ENCODE peak calls at places on chromosome 12, in four cellular contexts. N is activated T-helper 2 cell treated with anti-CD3 and anti-CD28 coated beads, Interferon-gamma antibody, Interleukin-2, Interleukin-4, amounts not matched to agents 10 μg/mL and 5 μg/mL and 100 μg/mL, durations not matched to agents 14 hours and 24 hours and 36 hours; R is stimulated activated CD4-positive, alpha-beta T cell treated with anti-CD3 and anti-CD28 coated beads, Interleukin-4, amount 100 ng/mL, for 24 hours; O is stimulated activated CD8-positive, alpha-beta memory T cell treated with anti-CD3 and anti-CD28 coated beads, Interleukin-12 subunit alpha, Interleukin-12 subunit beta, amount 100 ng/mL, for 1 hour. B is an unnamed sample.

GRCh38 chr12:113369391-113369790 is 11.0 kb downstream of the PLBD2 start:
- DNase-seq in N (no peak), R (no peak), O (no peak), B (no peak)

GRCh38 chr12:623172-623864 is 39.9 kb downstream of the NINJ2 start:
- DNase-seq in N (no peak), R (no peak), O (no peak), B (no peak)

GRCh38 chr12:4355843-4356327 is 23.6 kb downstream of the FGF23 start:
- DNase-seq in N (peak; percentile 50), R (peak; percentile 52), O (no peak), B (no peak)

GRCh38 chr12:58481811-58482210 is 438.5 kb downstream of the LRIG3 start:
- DNase-seq in N (no peak), R (no peak), O (no peak), B (no peak)

GRCh38 chr12:43066471-43066870 is 476.9 kb upstream of the PRICKLE1 start:
- DNase-seq in N (no peak), R (no peak), O (no peak), B (no peak)

GRCh38 chr12:15011162-15011561 is 38.3 kb downstream of the PDE6H start:
- DNase-seq in N (no peak), R (no peak), O (no peak), B (no peak)

GRCh38 chr12:112815589-112816321 is 24.2 kb downstream of the RPH3A start:
- DNase-seq in N (no peak), R (no peak), O (no peak), B (no peak)

GRCh38 chr12:76341436-76342030 is 6.7 kb downstream of the BBS10 start:
- DNase-seq in N (no peak), R (no peak), O (no peak), B (no peak)

GRCh38 chr12:102008615-102009126 is 53.1 kb downstream of the WASHC3 start:
- DNase-seq in N (no peak), R (no peak), O (no peak), B (no peak)

GRCh38 chr12:20097561-20097960 is 270.8 kb upstream of the PDE3A start:
- DNase-seq in N (no peak), R (no peak), O (no peak), B (no peak)

GRCh38 chr12:42789808-42790760 is 200.5 kb upstream of the PRICKLE1 start:
- DNase-seq in N (no peak), R (no peak), O (no peak), B (no peak)

GRCh38 chr12:108689314-108690190 is 41.8 kb downstream of the CORO1C start:
- DNase-seq in N (peak; percentile 19), R (peak; percentile 47), O (no peak), B (no peak)

GRCh38 chr12:71626098-71626497 is 37.5 kb downstream of the ZFC3H1 start:
- DNase-seq in N (no peak), R (no peak), O (no peak), B (no peak)

GRCh38 chr12:31874961-31875608 is 84.1 kb upstream of the RESF1 start:
- DNase-seq in N (peak; percentile 35), R (peak; percentile 77), O (peak; percentile 48), B (no peak)

GRCh38 chr12:128976120-128976519 is 122.8 kb downstream of the GLT1D1 start:
- DNase-seq in N (peak; percentile 11), R (peak; percentile 5), O (no peak), B (no peak)

GRCh38 chr12:46915082-46915481 is 89.3 kb upstream of the SLC38A4 start:
- DNase-seq in N (no peak), R (no peak), O (no peak), B (no peak)

GRCh38 chr12:79573820-79574219 is 116.9 kb downstream of the PAWR start:
- DNase-seq in N (no peak), R (no peak), O (no peak), B (no peak)

GRCh38 chr12:62712561-62712960 is 222.4 kb downstream of the PPM1H start:
- DNase-seq in N (no peak), R (no peak), O (no peak), B (no peak)

GRCh38 chr12:32365473-32366064 is 33.8 kb upstream of the FGD4 start:
- DNase-seq in N (no peak), R (peak; percentile 30), O (no peak), B (no peak)

GRCh38 chr12:132602578-132603239 is 7.7 kb downstream of the LRCOL1 start:
- DNase-seq in N (no peak), R (no peak), O (no peak), B (no peak)